ENCODE peak calls at places on chromosomes 4 and X, in seven cellular contexts. D, U, R, Y, Z, C and K are unnamed samples.

GRCh38 chrX:153878969-153879653 is 6.9 kb downstream of the L1CAM start:
- DNase-seq in C (peak; percentile 24), R (no peak), Z (no peak), D (no peak), Y (no peak), U (peak; percentile 12), K (peak; percentile 52)

GRCh38 chr4:66577922-66578321 is 907.6 kb upstream of the EPHA5 start:
- DNase-seq in Z (no peak), Y (no peak), C (no peak), R (no peak), U (no peak), D (no peak), K (no peak)

GRCh38 chrX:130001893-130002292 is 19.5 kb downstream of the BCORL1 start:
- DNase-seq in C (no peak), Y (no peak), Z (no peak), U (no peak), D (no peak), R (no peak), K (no peak)

GRCh38 chr4:165974647-165975335 is 101.8 kb downstream of the TLL1 start:
- DNase-seq in D (no peak), Z (no peak), R (no peak), C (no peak), U (no peak), Y (no peak), K (no peak)

GRCh38 chr4:120299631-120300030 is 233.0 kb upstream of the MAD2L1 start:
- DNase-seq in U (no peak), R (no peak), C (no peak), D (no peak), Y (no peak), Z (no peak), K (no peak)

GRCh38 chr4:108622022-108622421 is 1.6 kb downstream of the RPL34 start:
- DNase-seq in D (no peak), U (no peak), Z (no peak), R (no peak), Y (no peak), C (no peak), K (no peak)

GRCh38 chr4:8167815-8168214 is 9.2 kb upstream of the ABLIM2 start:
- DNase-seq in U (peak; percentile 39), Z (peak; percentile 73), R (peak; percentile 52), C (no peak), D (no peak), Y (no peak), K (no peak)

GRCh38 chr4:137950286-137950685 is 291.9 kb downstream of the SLC7A11 start:
- DNase-seq in Z (no peak), R (no peak), U (no peak), C (no peak), D (no peak), Y (no peak), K (no peak)

GRCh38 chr4:40231464-40231863 is 34.6 kb downstream of the RHOH start:
- DNase-seq in C (no peak), Y (no peak), U (no peak), D (no peak), R (no peak), Z (no peak), K (no peak)

GRCh38 chr4:40232610-40233009 is 35.8 kb downstream of the RHOH start:
- DNase-seq in R (no peak), Z (no peak), C (no peak), U (no peak), Y (no peak), D (no peak), K (no peak)

GRCh38 chr4:40225497-40225896 is 28.7 kb downstream of the RHOH start:
- DNase-seq in C (no peak), Z (no peak), R (no peak), U (no peak), Y (no peak), D (no peak), K (no peak)

GRCh38 chr4:40227284-40227683 is 30.5 kb downstream of the RHOH start:
- DNase-seq in R (no peak), Y (no peak), U (peak; percentile 49), D (no peak), C (no peak), Z (no peak), K (peak; percentile 55)

DNA sequence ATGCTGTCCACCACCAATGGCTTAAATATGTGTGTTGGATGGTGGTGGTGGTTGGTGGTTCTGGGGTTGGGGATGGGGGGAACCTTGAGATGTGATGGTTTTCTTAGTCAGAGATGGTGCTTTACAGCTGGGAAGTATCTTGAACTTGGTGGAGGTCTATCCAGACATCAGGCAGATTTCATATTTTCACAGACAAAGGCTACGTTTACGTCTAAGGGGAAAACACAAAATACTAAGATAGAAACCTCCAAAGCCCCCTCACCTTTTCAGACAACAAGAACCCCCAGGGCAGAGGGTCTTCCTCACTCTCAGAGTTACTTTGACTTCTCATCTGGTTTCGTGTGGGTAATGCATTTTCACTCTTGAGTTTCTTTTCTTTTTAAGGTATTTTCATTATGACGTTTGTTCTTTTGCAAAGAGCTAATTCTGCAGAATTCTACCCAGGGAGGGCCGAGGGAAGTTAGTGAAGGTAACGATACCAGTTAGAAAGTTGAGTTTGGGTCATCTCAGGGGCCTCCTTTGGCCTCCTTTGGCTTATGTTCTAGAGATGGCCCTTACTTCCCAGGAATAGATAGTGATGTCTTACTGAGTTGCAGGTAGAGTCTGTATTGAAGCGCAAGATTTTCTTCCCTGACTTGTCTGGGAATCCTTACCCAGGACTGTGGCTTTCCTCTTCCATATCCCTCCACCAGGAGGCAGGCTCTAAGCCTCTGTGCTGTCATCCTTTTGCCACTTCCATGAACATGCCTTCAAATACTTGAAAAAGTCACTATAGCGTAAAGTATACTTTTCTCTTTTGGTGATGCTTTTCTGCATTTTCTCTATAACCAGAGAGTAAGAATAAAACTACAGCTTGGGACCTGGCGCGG is 31.9 kb downstream of the RHOH start:
- DNase-seq in Y (no peak), U (peak; percentile 40), Z (no peak), C (no peak), R (no peak), D (no peak), K (peak; percentile 56)
- TF ChIP-seq CTCF in Y (peak; percentile 42), U (peak; percentile 64), Z (peak; percentile 37), C (peak; percentile 49), R (no peak), D (no peak), K (peak; percentile 21)

GRCh38 chr4:151331276-151332042 is 6.1 kb upstream of the SH3D19 start:
- DNase-seq in C (no peak), Z (no peak), U (peak; percentile 49), R (no peak), D (no peak), Y (no peak), K (no peak)

GRCh38 chr4:151325320-151326246 is at the start of gene SH3D19:
- DNase-seq in R (peak; percentile 60), Y (no peak), Z (peak; percentile 85), D (peak; percentile 70), C (peak; percentile 57), U (peak; percentile 34), K (peak; percentile 20)

GRCh38 chr4:151324124-151324448 is 1.3 kb downstream of the SH3D19 start:
- DNase-seq in Y (no peak), U (no peak), Z (no peak), C (no peak), D (no peak), R (no peak), K (no peak)

GRCh38 chr4:151324449-151325319 is 721 bp downstream of the SH3D19 start:
- DNase-seq in D (peak; percentile 64), R (peak; percentile 45), U (peak; percentile 23), Z (peak; percentile 66), C (peak; percentile 45), Y (no peak), K (peak; percentile 29)

GRCh38 chr4:151329217-151330007 is 4.0 kb upstream of the SH3D19 start:
- DNase-seq in R (no peak), Y (no peak), U (no peak), D (no peak), Z (no peak), C (no peak), K (no peak)
- TF ChIP-seq CTCF in R (no peak), Y (no peak), U (no peak), D (no peak), Z (no peak), C (no peak), K (no peak)

GRCh38 chrX:47222776-47223350 is 4.4 kb downstream of the CDK16 start:
- DNase-seq in U (no peak), R (no peak), Z (peak; percentile 15), C (no peak), D (no peak), Y (no peak), K (no peak)
- TF ChIP-seq CTCF in U (no peak), R (no peak), Z (no peak), C (no peak), D (no peak), Y (no peak), K (no peak)

GRCh38 chr4:59091376-59092142 is 1981.4 kb upstream of the IGFBP7 start:
- DNase-seq in R (no peak), D (no peak), Z (no peak), U (no peak), C (no peak), Y (no peak), K (no peak)

DNA sequence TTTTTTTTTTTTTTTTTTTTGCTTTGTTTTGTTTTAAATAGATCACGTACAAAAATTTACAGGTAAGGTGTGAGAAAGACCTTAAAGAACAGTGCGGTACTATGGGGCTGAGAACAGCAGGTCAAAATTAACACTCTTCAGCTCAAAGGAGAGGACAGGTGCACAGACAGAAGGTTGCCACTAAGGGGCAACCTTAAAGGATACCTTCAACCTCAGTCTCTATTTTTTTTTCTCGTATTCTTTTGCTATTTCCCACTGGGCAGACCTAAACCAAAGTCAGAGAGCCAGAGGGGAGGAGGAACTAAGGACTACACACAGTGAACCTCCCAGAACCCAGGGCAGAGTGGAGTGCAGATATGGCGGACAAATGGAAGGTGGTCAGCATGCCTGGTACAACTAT is 1984.3 kb upstream of the IGFBP7 start:
- DNase-seq in R (no peak), Y (no peak), C (no peak), U (no peak), Z (no peak), D (no peak), K (no peak)
- TF ChIP-seq CTCF in R (no peak), Y (no peak), C (peak; percentile 18), U (no peak), Z (no peak), D (no peak), K (no peak)

GRCh38 chrX:54550821-54551220 is 20.8 kb downstream of the GNL3L start:
- DNase-seq in R (no peak), C (no peak), Y (no peak), U (no peak), Z (no peak), D (no peak), K (no peak)
- TF ChIP-seq CTCF in R (no peak), C (no peak), Y (no peak), U (no peak), Z (no peak), D (no peak), K (no peak)

GRCh38 chrX:119272882-119273806 is 37.1 kb downstream of the PGRMC1 start:
- DNase-seq in R (no peak), Y (peak; percentile 0), C (no peak), D (peak; percentile 23), Z (peak; percentile 51), U (peak; percentile 58), K (peak; percentile 60)
- TF ChIP-seq CTCF in R (no peak), Y (no peak), C (no peak), D (no peak), Z (no peak), U (peak; percentile 37), K (no peak)